ENCODE peak calls at places on chromosomes 7 and 10, in four cellular contexts. V is HepG2; J is Right ventricle myocardium superior; G is stimulated activated CD4-positive, alpha-beta T cell treated with anti-CD3 and anti-CD28 coated beads, Interleukin-1b, Interleukin-23, amount 100 ng/mL, for 1 hour. A is an unnamed sample.
A peak's percentile ranks its signal among the peaks of the same experiment; 100 is the strongest.

GRCh38 chr7:25496394-25497103 is 268.3 kb upstream of the NPVF start:
- DNase-seq in V (no peak), G (no peak), J (no peak), A (no peak)

GRCh38 chr7:70356324-70356797 is 758.1 kb downstream of the AUTS2 start:
- DNase-seq in G (no peak), J (no peak), V (no peak), A (no peak)

GRCh38 chr7:8117195-8117594 is 144.8 kb downstream of the ICA1 start:
- DNase-seq in J (no peak), V (no peak), G (no peak), A (no peak)

GRCh38 chr7:135721198-135721820 is 6.7 kb downstream of the SLC13A4 start:
- DNase-seq in G (no peak), V (no peak), J (no peak), A (no peak)

GRCh38 chr10:121800831-121801230 is 127.0 kb downstream of the ATE1 start:
- DNase-seq in G (no peak), V (no peak), J (no peak), A (no peak)

GRCh38 chr10:132714096-132714721 is 71.7 kb downstream of the NKX6-2 start:
- DNase-seq in J (peak; percentile 42), V (no peak), G (no peak), A (no peak)

GRCh38 chr7:147911224-147911623 is 679.3 kb upstream of the C7orf33 start:
- DNase-seq in G (no peak), V (no peak), J (no peak), A (no peak)

GRCh38 chr10:29869593-29869992 is 189.8 kb downstream of the JCAD start:
- DNase-seq in G (no peak), J (no peak), V (no peak), A (no peak)

GRCh38 chr10:105545101-105545500 is 904.0 kb downstream of the SORCS3 start:
- DNase-seq in V (no peak), G (no peak), J (no peak), A (no peak)

GRCh38 chr7:17411922-17412321 is 113.5 kb downstream of the AHR start:
- DNase-seq in V (no peak), J (no peak), G (no peak), A (no peak)